ENCODE peak calls at places on chromosomes 16 and 17, in five cellular contexts. X is astrocyte of the spinal cord, F is tibial nerve, W is IMR-90, N is cardiac fibroblast. K is an unnamed sample.

GRCh38 chr16:76428858-76429257 is 151.7 kb downstream of the CNTNAP4 start:
- DNase-seq in N (peak), X (peak), W (no peak), F (no peak), K (no peak)

GRCh38 chr17:18191967-18192366 is 8.3 kb downstream of the ALKBH5 start:
- DNase-seq in W (no peak), X (no peak), N (no peak), F (no peak), K (no peak)

GRCh38 chr17:41870627-41871026 is 5.4 kb upstream of the KLHL11 start:
- DNase-seq in F (no peak), W (no peak), X (no peak), N (no peak), K (no peak)

GRCh38 chr17:22470411-22471175 is 778.3 kb downstream of the KCNJ18 start:
- DNase-seq in N (no peak), W (no peak), F (no peak), X (no peak), K (no peak)

GRCh38 chr16:56227936-56228335 is 36.6 kb downstream of the GNAO1 start:
- DNase-seq in F (no peak), X (no peak), N (no peak), W (no peak), K (no peak)

GRCh38 chr17:62616993-62617893 is 10.2 kb upstream of the MRC2 start:
- DNase-seq in X (peak), N (no peak), F (no peak), W (peak), K (peak)

GRCh38 chr16:12625716-12626115 is 178.0 kb downstream of the CPPED1 start:
- DNase-seq in X (no peak), F (no peak), W (no peak), N (no peak), K (no peak)

GRCh38 chr16:86573215-86573614 is 5.1 kb upstream of the FOXL1 start:
- DNase-seq in N (no peak), X (peak), W (no peak), F (no peak), K (peak)

GRCh38 chr16:25735645-25736044 is 43.9 kb downstream of the HS3ST4 start:
- DNase-seq in W (no peak), F (no peak), X (no peak), N (no peak), K (no peak)

GRCh38 chr16:11112723-11113348 is 143.2 kb downstream of the SOCS1 start:
- DNase-seq in X (no peak), N (no peak), F (no peak), W (no peak), K (no peak)

GRCh38 chr16:64455275-64455674 is 666.6 kb downstream of the CDH11 start:
- DNase-seq in X (peak), N (peak), W (peak), F (no peak), K (peak)

GRCh38 chr16:84555418-84556196 is 51.1 kb upstream of the MEAK7 start:
- DNase-seq in W (no peak), F (no peak), N (no peak), X (no peak), K (no peak)
- TF ChIP-seq CTCF in W (no peak), F (no peak), N (no peak), X (no peak), K (no peak)

GRCh38 chr16:30747331-30747730 is 894 bp upstream of the PHKG2 start:
- DNase-seq in W (peak), X (peak), F (no peak), N (peak), K (peak)
- H3K4me3 ChIP-seq in W (no peak), X (no peak), F (peak), N (no peak), K (peak)

DNA sequence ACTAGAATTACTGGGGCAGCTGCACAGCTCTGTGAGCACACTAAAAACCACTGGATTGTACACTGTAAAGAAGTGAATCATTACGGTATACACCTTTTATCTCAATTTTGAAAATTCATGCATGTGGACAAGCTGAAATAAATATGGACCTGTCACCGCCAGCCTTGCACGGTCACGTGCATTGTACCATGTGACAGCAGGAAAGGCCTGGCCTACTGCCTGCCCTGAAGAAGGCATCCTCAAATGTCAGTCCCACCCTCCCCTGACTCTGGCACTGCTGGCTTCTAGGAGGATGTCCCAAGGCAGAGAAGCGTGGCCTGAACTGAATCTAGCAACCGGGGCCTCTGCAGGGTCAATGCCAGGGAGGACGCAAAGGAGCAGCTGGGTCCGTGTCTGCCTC is 34.6 kb downstream of the SLC38A8 start:
- DNase-seq in X (no peak), F (no peak), N (no peak), W (no peak), K (no peak)
- TF ChIP-seq CTCF in X (no peak), F (no peak), N (no peak), W (no peak), K (no peak)

GRCh38 chr17:78883090-78883532 is 19.9 kb downstream of the CEP295NL start:
- DNase-seq in W (peak), N (peak), F (peak), X (peak), K (peak)
- H3K4me3 ChIP-seq in W (no peak), N (peak), F (peak), X (no peak), K (peak)

GRCh38 chr17:77374170-77374936 is 233.6 kb downstream of the SEC14L1 start:
- DNase-seq in F (peak), X (peak), N (peak), W (peak), K (peak)

GRCh38 chr17:77371117-77371887 is 230.5 kb downstream of the SEC14L1 start:
- DNase-seq in X (peak), N (no peak), F (no peak), W (peak), K (peak)

GRCh38 chr17:77373298-77374169 is 232.8 kb downstream of the SEC14L1 start:
- DNase-seq in X (no peak), N (peak), W (no peak), F (peak), K (peak)

GRCh38 chr17:77371888-77372443 is 231.2 kb downstream of the SEC14L1 start:
- DNase-seq in N (no peak), W (no peak), X (no peak), F (no peak), K (no peak)

GRCh38 chr17:77372444-77373297 is 231.9 kb downstream of the SEC14L1 start:
- DNase-seq in F (peak), X (peak), W (peak), N (peak), K (peak)
- TF ChIP-seq CTCF in F (no peak), X (no peak), W (no peak), N (no peak), K (no peak)

GRCh38 chr16:82671743-82672142 is 45.0 kb downstream of the CDH13 start:
- DNase-seq in X (no peak), F (no peak), N (no peak), W (no peak), K (no peak)

GRCh38 chr16:82668094-82668493 is 41.3 kb downstream of the CDH13 start:
- DNase-seq in N (no peak), F (no peak), X (no peak), W (no peak), K (no peak)

GRCh38 chr16:82664181-82664580 is 37.4 kb downstream of the CDH13 start:
- DNase-seq in N (no peak), F (no peak), W (no peak), X (no peak), K (no peak)

GRCh38 chr16:82665025-82665424 is 38.3 kb downstream of the CDH13 start:
- DNase-seq in W (no peak), X (no peak), N (no peak), F (no peak), K (no peak)

GRCh38 chr16:82667437-82667836 is 40.7 kb downstream of the CDH13 start:
- DNase-seq in X (no peak), N (no peak), F (no peak), W (no peak), K (no peak)
- H3K4me3 ChIP-seq in X (no peak), N (no peak), F (no peak), W (no peak), K (no peak)

DNA sequence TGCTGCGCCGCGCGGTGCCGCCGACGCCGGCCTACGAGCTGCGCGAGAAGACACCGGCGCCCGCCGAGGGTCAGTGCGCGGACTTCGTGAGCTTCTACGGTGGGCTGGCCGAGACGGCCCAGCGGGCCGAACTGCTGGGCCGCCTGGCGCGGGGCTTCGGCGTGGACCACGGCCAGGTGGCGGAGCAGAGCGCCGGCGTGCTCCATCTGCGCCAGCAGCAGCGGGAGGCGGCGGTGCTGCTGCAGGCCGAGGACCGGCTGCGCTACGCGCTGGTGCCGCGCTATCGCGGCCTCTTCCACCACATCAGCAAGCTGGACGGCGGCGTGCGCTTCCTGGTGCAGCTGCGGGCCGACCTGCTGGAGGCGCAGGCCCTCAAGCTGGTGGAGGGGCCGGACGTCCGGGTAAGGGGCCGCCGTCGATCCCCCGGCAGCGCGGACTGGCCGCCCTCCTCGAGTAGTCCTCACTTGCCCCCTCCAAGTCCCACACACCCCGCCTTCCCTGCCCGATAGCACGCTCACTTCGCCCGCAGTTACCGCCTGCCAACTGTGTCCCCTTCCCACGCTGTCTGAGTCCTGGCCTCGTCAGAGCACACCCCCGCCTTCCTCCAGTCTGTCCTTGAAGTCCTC is 470 bp downstream of the MLYCD start:
- DNase-seq in F (no peak), N (peak), W (peak), X (peak), K (peak)
- TF ChIP-seq CTCF in F (no peak), N (no peak), W (no peak), X (no peak), K (no peak)

GRCh38 chr17:80263253-80264047 is 2.8 kb downstream of the RNF213 start:
- DNase-seq in X (peak), F (peak), N (peak), W (peak), K (peak)
- H3K4me3 ChIP-seq in X (peak), F (peak), N (peak), W (peak), K (peak)

GRCh38 chr17:75501378-75502071 is 13.8 kb downstream of the CASKIN2 start:
- DNase-seq in F (no peak), W (no peak), N (no peak), X (no peak), K (no peak)

GRCh38 chr17:75500419-75501216 is 14.7 kb downstream of the CASKIN2 start:
- DNase-seq in W (no peak), F (no peak), X (no peak), N (no peak), K (no peak)

GRCh38 chr17:75498019-75498725 is 17.2 kb downstream of the CASKIN2 start:
- DNase-seq in X (no peak), W (no peak), N (no peak), F (no peak), K (no peak)

GRCh38 chr17:75499313-75500022 is 15.9 kb downstream of the CASKIN2 start:
- DNase-seq in X (no peak), F (no peak), W (no peak), N (peak), K (no peak)

GRCh38 chr17:75498726-75499213 is 16.6 kb downstream of the CASKIN2 start:
- DNase-seq in W (no peak), X (no peak), F (no peak), N (no peak), K (no peak)
- TF ChIP-seq CTCF in W (no peak), X (no peak), F (no peak), N (no peak), K (no peak)

DNA sequence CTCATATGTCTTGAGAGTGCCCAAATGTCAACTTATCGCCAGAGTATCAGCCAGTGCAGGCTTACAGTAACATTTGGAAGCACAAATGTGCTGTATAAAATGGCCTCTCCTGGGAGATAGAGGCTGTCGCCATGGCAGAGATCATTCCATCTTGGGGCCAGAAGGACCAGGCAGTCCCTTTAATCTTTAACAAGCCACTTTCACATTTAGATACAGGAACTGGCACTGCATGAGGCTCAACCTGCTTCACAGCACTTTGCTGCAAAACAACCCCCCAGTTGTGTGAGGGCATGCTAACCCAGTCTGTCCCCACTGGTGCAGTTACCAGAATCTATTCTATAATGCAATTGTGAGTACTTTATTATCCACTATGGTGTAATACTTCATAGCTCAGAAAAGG is 4.7 kb upstream of the RFFL start:
- DNase-seq in F (no peak), N (no peak), W (no peak), X (no peak), K (no peak)
- H3K4me3 ChIP-seq in F (no peak), N (no peak), W (no peak), X (no peak), K (no peak)

K was measured in choroid plexus epithelial cell.